ENCODE peak calls at places on chromosome 20, in six cellular contexts. One of them, this sample, is unnamed.

GRCh38 chr20:25194333-25194972 is 1.1 kb upstream of the ENTPD6 start:
- DNase-seq in K562: no peak
- DNase-seq in H1: no peak
- DNase-seq in HepG2: no peak
- DNase-seq in GM12878: no peak
- DNase-seq in GM12892: no peak
- DNase-seq in this sample: no peak

GRCh38 chr20:23396961-23397620 is 24.2 kb downstream of the NAPB start:
- DNase-seq in K562: no peak
- DNase-seq in H1: no peak
- DNase-seq in HepG2: no peak
- DNase-seq in GM12878: no peak
- DNase-seq in GM12892: no peak
- DNase-seq in this sample: no peak

GRCh38 chr20:33463332-33464101 is 20.0 kb upstream of the SNTA1 start:
- DNase-seq in K562: no peak
- DNase-seq in H1: no peak
- DNase-seq in HepG2: no peak
- DNase-seq in GM12878: no peak
- DNase-seq in GM12892: no peak
- DNase-seq in this sample: no peak

GRCh38 chr20:62215020-62215990 is 4.8 kb downstream of the HRH3 start:
- DNase-seq in K562: no peak
- DNase-seq in H1: no peak
- DNase-seq in HepG2: no peak
- DNase-seq in GM12878: no peak
- DNase-seq in GM12892: no peak
- DNase-seq in this sample: no peak

GRCh38 chr20:52493177-52493711 is 301.7 kb upstream of the ZFP64 start:
- DNase-seq in K562: no peak
- DNase-seq in H1: no peak
- DNase-seq in HepG2: no peak
- DNase-seq in GM12878: no peak
- DNase-seq in GM12892: no peak
- DNase-seq in this sample: no peak

GRCh38 chr20:15895126-15895525 is 678.1 kb downstream of the KIF16B start:
- DNase-seq in K562: no peak
- DNase-seq in H1: no peak
- DNase-seq in HepG2: no peak
- DNase-seq in GM12878: no peak
- DNase-seq in GM12892: no peak
- DNase-seq in this sample: no peak

GRCh38 chr20:63656451-63656850 is 1.7 kb upstream of the RTEL1 start:
- DNase-seq in K562: peak
- DNase-seq in H1: no peak
- DNase-seq in HepG2: no peak
- DNase-seq in GM12878: no peak
- DNase-seq in GM12892: no peak
- DNase-seq in this sample: no peak

GRCh38 chr20:3193806-3194616 is 10.5 kb downstream of the DDRGK1 start:
- DNase-seq in K562: no peak
- DNase-seq in H1: no peak
- DNase-seq in HepG2: no peak
- DNase-seq in GM12878: no peak
- DNase-seq in GM12892: no peak
- DNase-seq in this sample: no peak

GRCh38 chr20:63071541-63072181 is 64.9 kb upstream of the BHLHE23 start:
- DNase-seq in K562: peak
- DNase-seq in H1: peak
- DNase-seq in HepG2: no peak
- DNase-seq in GM12878: no peak
- DNase-seq in GM12892: no peak
- DNase-seq in this sample: no peak

DNA sequence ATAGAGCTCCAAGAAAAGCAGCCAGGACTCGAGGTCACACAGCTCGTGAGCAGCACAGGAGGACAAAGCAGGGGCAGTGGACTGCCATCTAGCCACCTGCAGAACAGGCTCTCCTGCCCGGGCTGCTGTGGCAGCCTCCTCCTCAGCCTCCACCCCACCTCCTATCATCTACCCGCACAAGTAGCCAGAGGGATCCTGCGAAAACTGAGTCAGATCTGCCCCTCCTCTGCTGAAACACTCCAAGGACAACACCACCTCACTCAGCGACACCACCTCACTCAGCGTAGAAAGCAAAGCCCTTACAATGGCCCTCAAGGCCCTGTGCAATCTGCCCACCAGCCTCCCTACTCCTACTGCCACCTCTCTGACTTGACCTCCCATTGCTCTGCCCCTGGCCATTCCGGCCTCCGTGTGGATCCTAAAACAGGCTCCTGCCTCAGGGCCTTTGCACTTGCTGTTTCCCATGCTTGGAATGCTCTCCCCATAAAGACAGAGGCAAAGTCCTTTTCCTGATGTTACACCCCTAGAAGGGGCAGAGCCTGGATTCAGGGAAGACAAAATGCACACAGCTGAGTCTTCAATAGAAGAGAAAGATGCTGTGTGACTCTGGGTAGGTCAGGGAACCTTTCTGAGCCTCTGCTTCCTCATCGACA is 19.3 kb downstream of the PREX1 start:
- DNase-seq in K562: no peak
- DNase-seq in H1: no peak
- DNase-seq in HepG2: no peak
- DNase-seq in GM12878: no peak
- DNase-seq in GM12892: no peak
- DNase-seq in this sample: no peak
- TF ChIP-seq TAF1 in K562: no peak
- TF ChIP-seq TAF1 in H1: no peak
- TF ChIP-seq TAF1 in HepG2: no peak
- TF ChIP-seq TAF1 in GM12878: no peak
- TF ChIP-seq TAF1 in GM12892: no peak
- TF ChIP-seq TAF1 in this sample: no peak

GRCh38 chr20:59006864-59007757 is at the start of gene CTSZ:
- DNase-seq in K562: peak
- DNase-seq in H1: no peak
- DNase-seq in HepG2: no peak
- DNase-seq in GM12878: no peak
- DNase-seq in GM12892: peak
- DNase-seq in this sample: peak
- TF ChIP-seq POLR2A in K562: no peak
- TF ChIP-seq POLR2A in H1: peak
- TF ChIP-seq POLR2A in HepG2: no peak
- TF ChIP-seq POLR2A in GM12878: peak
- TF ChIP-seq POLR2A in GM12892: peak
- TF ChIP-seq POLR2A in this sample: peak

DNA sequence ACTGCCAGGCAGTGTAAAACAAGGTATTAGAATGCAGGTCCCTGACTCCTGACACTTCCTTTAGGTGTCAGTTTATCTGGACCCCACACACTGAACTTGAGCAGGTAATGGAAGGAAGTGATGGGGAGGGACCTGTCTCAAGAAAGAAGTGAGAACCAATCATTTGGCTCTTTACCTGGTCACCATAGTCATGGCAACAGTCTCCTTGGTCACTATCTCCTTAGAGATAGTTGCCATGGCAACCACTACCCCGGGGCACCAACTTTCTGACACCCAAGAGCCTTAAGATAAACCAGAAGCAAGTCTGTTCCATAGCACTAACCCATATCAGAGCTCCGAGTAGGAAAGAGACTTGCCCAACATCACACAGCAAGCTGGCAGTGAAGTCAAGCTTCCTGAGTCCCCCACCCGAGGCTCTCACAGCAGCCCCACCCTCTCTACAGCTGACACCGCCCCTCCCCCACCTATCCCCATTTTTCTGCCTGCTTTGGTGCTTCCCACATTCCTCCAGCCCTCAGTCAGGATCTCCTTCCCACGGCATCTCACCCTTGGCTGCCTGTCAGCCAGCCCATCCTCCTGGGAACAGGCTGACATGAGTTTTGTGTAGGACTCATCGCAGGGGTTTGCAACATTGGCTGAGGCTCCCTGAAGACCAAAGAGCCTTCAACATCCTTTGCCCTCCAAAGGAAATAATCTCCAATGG is 16.3 kb upstream of the HM13 start:
- DNase-seq in K562: peak
- DNase-seq in H1: no peak
- DNase-seq in HepG2: no peak
- DNase-seq in GM12878: no peak
- DNase-seq in GM12892: no peak
- DNase-seq in this sample: no peak
- TF ChIP-seq TAF1 in K562: no peak
- TF ChIP-seq TAF1 in H1: no peak
- TF ChIP-seq TAF1 in HepG2: no peak
- TF ChIP-seq TAF1 in GM12878: no peak
- TF ChIP-seq TAF1 in GM12892: no peak
- TF ChIP-seq TAF1 in this sample: no peak

GRCh38 chr20:45857114-45857835 is at the start of the genes ACOT8 and ZSWIM3:
- DNase-seq in K562: peak
- DNase-seq in H1: peak
- DNase-seq in HepG2: peak
- DNase-seq in GM12878: peak
- DNase-seq in GM12892: peak
- DNase-seq in this sample: peak
- TF ChIP-seq POLR2A in K562: peak
- TF ChIP-seq POLR2A in H1: peak
- TF ChIP-seq POLR2A in HepG2: peak
- TF ChIP-seq POLR2A in GM12878: peak
- TF ChIP-seq POLR2A in GM12892: peak
- TF ChIP-seq POLR2A in this sample: peak

DNA sequence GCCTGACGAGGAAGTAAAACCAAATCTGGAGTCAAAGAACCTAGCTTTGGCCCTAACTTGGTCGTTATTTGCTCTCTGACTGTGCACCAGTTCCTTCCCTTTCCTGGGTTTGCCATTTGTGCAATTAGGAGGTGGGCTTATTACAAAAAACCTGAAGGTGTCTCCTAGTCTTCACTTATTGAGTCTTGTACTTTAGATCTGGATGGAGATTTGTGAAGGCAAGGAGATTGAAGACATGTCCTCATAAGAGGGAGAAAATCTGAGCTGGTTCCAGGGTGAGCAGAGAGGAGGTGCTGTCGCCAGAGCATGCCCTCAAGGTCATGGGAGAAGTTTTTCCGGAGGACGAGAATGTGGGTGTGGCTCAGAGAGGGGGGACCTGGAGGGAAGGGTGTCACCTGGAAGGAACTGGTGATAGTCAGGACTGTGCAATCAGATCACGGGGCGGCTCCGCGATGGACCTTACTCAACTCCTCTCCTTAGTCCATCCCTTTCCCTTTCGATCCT is 703 bp upstream of the ACSS2 start:
- DNase-seq in K562: no peak
- DNase-seq in H1: no peak
- DNase-seq in HepG2: no peak
- DNase-seq in GM12878: no peak
- DNase-seq in GM12892: no peak
- DNase-seq in this sample: no peak
- TF ChIP-seq TAF1 in K562: no peak
- TF ChIP-seq TAF1 in H1: no peak
- TF ChIP-seq TAF1 in HepG2: peak
- TF ChIP-seq TAF1 in GM12878: no peak
- TF ChIP-seq TAF1 in GM12892: no peak
- TF ChIP-seq TAF1 in this sample: no peak

GRCh38 chr20:17968366-17969275 is at the start of the genes MGME1 and SNX5:
- DNase-seq in K562: peak
- DNase-seq in H1: peak
- DNase-seq in HepG2: peak
- DNase-seq in GM12878: peak
- DNase-seq in GM12892: peak
- DNase-seq in this sample: peak
- TF ChIP-seq POLR2A in K562: peak
- TF ChIP-seq POLR2A in H1: peak
- TF ChIP-seq POLR2A in HepG2: peak
- TF ChIP-seq POLR2A in GM12878: peak
- TF ChIP-seq POLR2A in GM12892: peak
- TF ChIP-seq POLR2A in this sample: peak

GRCh38 chr20:17059465-17059864 is 167.4 kb upstream of the PCSK2 start:
- DNase-seq in K562: no peak
- DNase-seq in H1: no peak
- DNase-seq in HepG2: no peak
- DNase-seq in GM12878: no peak
- DNase-seq in GM12892: no peak
- DNase-seq in this sample: no peak
- TF ChIP-seq TAF1 in K562: no peak
- TF ChIP-seq TAF1 in H1: no peak
- TF ChIP-seq TAF1 in HepG2: no peak
- TF ChIP-seq TAF1 in GM12878: no peak
- TF ChIP-seq TAF1 in GM12892: no peak
- TF ChIP-seq TAF1 in this sample: no peak

GRCh38 chr20:38559764-38560163 is 21.2 kb upstream of the ADIG start:
- DNase-seq in K562: no peak
- DNase-seq in H1: no peak
- DNase-seq in HepG2: no peak
- DNase-seq in GM12878: no peak
- DNase-seq in GM12892: no peak
- DNase-seq in this sample: no peak

GRCh38 chr20:38551056-38551626 is 29.9 kb upstream of the ADIG start:
- DNase-seq in K562: no peak
- DNase-seq in H1: no peak
- DNase-seq in HepG2: no peak
- DNase-seq in GM12878: no peak
- DNase-seq in GM12892: no peak
- DNase-seq in this sample: no peak

GRCh38 chr20:38557174-38557573 is 23.8 kb upstream of the ADIG start:
- DNase-seq in K562: no peak
- DNase-seq in H1: no peak
- DNase-seq in HepG2: no peak
- DNase-seq in GM12878: no peak
- DNase-seq in GM12892: no peak
- DNase-seq in this sample: no peak

GRCh38 chr20:38554986-38555385 is 26.0 kb upstream of the ADIG start:
- DNase-seq in K562: no peak
- DNase-seq in H1: no peak
- DNase-seq in HepG2: no peak
- DNase-seq in GM12878: no peak
- DNase-seq in GM12892: no peak
- DNase-seq in this sample: no peak

GRCh38 chr20:38555395-38555794 is 25.6 kb upstream of the ADIG start:
- DNase-seq in K562: no peak
- DNase-seq in H1: no peak
- DNase-seq in HepG2: no peak
- DNase-seq in GM12878: no peak
- DNase-seq in GM12892: no peak
- DNase-seq in this sample: no peak
- TF ChIP-seq POLR2A in K562: no peak
- TF ChIP-seq POLR2A in H1: no peak
- TF ChIP-seq POLR2A in HepG2: no peak
- TF ChIP-seq POLR2A in GM12878: no peak
- TF ChIP-seq POLR2A in GM12892: no peak
- TF ChIP-seq POLR2A in this sample: no peak

This sample was measured in GM12891.